ENCODE peak calls at places on chromosomes 12 and 14, in eight cellular contexts. A is suprapubic skin, E is uterus, P is transverse colon, L is A549, W is gastrocnemius medialis, Z is breast epithelium, V is prostate gland. Q is an unnamed sample.

GRCh38 chr14:40417777-40418401 is 985.7 kb upstream of the FBXO33 start:
- DNase-seq in A (no peak), E (no peak), P (no peak), L (peak), W (no peak), Z (no peak), V (no peak), Q (peak)

GRCh38 chr14:100306506-100307214 is 416 bp upstream of the SLC25A29 start:
- DNase-seq in A (peak), E (peak), P (peak), L (peak), W (peak), Z (peak), V (peak), Q (peak)

GRCh38 chr14:56659964-56660551 is 80.5 kb downstream of the TMEM260 start:
- DNase-seq in A (no peak), E (no peak), P (no peak), L (peak), W (no peak), Z (no peak), V (no peak), Q (peak)

GRCh38 chr12:25866586-25867378 is 91.7 kb upstream of the RASSF8 start:
- DNase-seq in A (no peak), E (no peak), P (no peak), L (no peak), W (no peak), Z (no peak), V (no peak), Q (no peak)

GRCh38 chr12:49903700-49904423 is at the start of gene FAIM2:
- DNase-seq in A (no peak), E (peak), P (peak), L (no peak), W (no peak), Z (no peak), V (no peak), Q (no peak)

GRCh38 chr14:72975776-72976175 is 49.5 kb downstream of the DCAF4 start:
- DNase-seq in A (no peak), E (no peak), P (no peak), L (peak), W (no peak), Z (no peak), V (no peak), Q (no peak)

GRCh38 chr12:34601689-34602088 is 579.4 kb downstream of the ALG10 start:
- DNase-seq in A (peak), E (no peak), P (no peak), L (no peak), W (no peak), Z (no peak), V (no peak), Q (no peak)

GRCh38 chr12:130627175-130627574 is 88.9 kb downstream of the RIMBP2 start:
- DNase-seq in A (peak), E (no peak), P (no peak), L (no peak), W (no peak), Z (no peak), V (no peak), Q (no peak)

GRCh38 chr12:1306096-1306495 is 288.3 kb downstream of the FBXL14 start:
- DNase-seq in A (no peak), E (no peak), P (no peak), L (no peak), W (no peak), Z (no peak), V (no peak), Q (no peak)

GRCh38 chr14:31137214-31137889 is 70.2 kb downstream of the HECTD1 start:
- DNase-seq in A (no peak), E (no peak), P (no peak), L (peak), W (no peak), Z (no peak), V (no peak), Q (no peak)

GRCh38 chr14:77316872-77317271 is 3.8 kb downstream of the POMT2 start:
- DNase-seq in A (no peak), E (no peak), P (peak), L (no peak), W (peak), Z (peak), V (peak), Q (no peak)

GRCh38 chr14:67411375-67411774 is 590 bp downstream of the PLEK2 start:
- DNase-seq in A (no peak), E (no peak), P (no peak), L (no peak), W (no peak), Z (no peak), V (no peak), Q (no peak)

GRCh38 chr14:67410313-67410712 is 1.7 kb downstream of the PLEK2 start:
- DNase-seq in A (no peak), E (no peak), P (peak), L (no peak), W (no peak), Z (no peak), V (no peak), Q (no peak)

GRCh38 chr14:67409461-67409860 is 2.5 kb downstream of the PLEK2 start:
- DNase-seq in A (no peak), E (no peak), P (no peak), L (no peak), W (no peak), Z (no peak), V (peak), Q (no peak)

GRCh38 chr14:67413806-67414769 is 2.1 kb upstream of the PLEK2 start:
- DNase-seq in A (no peak), E (no peak), P (no peak), L (peak), W (no peak), Z (no peak), V (no peak), Q (peak)

GRCh38 chr14:67411820-67412421 is at the start of gene PLEK2:
- DNase-seq in A (no peak), E (no peak), P (peak), L (peak), W (no peak), Z (peak), V (peak), Q (no peak)
- TF ChIP-seq POLR2A in A (no peak), E (no peak), P (peak), L (no peak), W (no peak), Z (no peak), V (peak), Q (no peak)

GRCh38 chr12:6492838-6493579 is at the start of gene MRPL51:
- DNase-seq in A (peak), E (peak), P (peak), L (peak), W (peak), Z (peak), V (peak), Q (peak)
- TF ChIP-seq POLR2A in A (no peak), E (peak), P (peak), L (peak), W (peak), Z (peak), V (peak), Q (peak)

DNA sequence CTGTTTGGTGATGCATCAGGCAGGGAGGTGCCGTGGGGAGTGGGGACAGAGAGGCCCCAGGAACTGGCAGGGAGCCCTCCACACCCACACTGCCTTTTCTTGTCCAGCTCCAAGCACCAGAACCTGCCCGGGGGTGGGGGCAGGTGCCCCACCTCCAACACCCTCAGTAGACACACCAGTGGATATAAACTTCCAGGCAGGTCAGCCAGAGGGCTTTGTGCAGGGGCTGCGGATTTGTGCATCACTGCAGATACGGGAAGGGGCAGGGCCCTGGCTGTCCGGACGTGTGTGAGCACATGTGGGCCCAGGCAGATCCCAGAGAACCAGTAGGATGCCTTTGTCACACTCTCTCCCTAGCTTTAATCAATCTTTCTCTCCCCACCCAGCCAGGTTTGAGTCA is 1.3 kb upstream of the TGM1 start:
- DNase-seq in A (no peak), E (no peak), P (no peak), L (no peak), W (no peak), Z (no peak), V (no peak), Q (no peak)
- TF ChIP-seq POLR2A in A (no peak), E (no peak), P (no peak), L (no peak), W (no peak), Z (no peak), V (no peak), Q (no peak)

GRCh38 chr14:65287264-65288131 is 125.0 kb upstream of the FUT8 start:
- DNase-seq in A (no peak), E (no peak), P (peak), L (no peak), W (no peak), Z (no peak), V (no peak), Q (no peak)
- TF ChIP-seq POLR2A in A (no peak), E (no peak), P (no peak), L (no peak), W (no peak), Z (no peak), V (no peak), Q (no peak)

DNA sequence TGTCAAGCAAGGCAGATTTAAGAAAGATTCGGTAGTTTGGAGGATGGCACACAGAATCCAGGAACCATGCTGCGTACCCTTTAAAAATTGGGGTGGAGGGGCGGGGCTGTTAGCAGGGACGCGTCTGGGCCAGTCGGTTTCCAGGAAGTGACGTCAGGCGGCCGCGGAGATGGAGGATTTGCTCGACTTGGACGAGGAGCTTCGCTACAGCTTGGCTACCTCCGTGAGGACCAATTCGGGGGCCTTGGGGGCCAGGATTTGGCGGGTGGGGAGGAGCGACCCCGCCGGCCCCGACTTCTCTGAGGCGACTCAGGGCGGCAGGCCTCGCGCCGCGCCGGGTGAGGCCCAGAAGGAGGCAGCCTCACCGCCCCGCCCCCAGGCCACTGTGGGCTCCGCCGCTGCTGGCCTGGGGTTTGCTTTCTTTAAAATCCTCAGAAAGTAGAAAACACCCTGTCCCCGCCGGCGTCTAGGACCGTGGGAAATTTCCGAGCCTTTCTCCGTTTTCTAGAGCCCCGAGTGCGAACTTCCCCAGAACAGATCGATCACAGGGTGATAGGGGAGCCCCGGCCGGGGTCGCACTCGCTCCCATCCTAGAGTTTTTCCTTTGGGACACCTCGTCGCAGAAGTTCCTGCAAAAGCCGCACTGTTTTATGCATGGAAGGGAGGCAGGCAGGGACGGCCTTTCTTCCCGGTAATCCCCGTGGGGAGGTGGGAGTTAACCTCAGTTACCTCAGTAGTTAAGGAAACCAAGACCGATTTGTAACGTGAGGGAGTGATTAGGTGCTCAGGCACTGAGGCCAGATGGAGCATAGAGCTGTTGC is at the start of gene IFT43:
- DNase-seq in A (peak), E (peak), P (peak), L (peak), W (peak), Z (peak), V (peak), Q (peak)
- TF ChIP-seq POLR2A in A (no peak), E (peak), P (peak), L (peak), W (peak), Z (no peak), V (peak), Q (no peak)

GRCh38 chr14:105065280-105066228 is at the start of gene GPR132:
- DNase-seq in A (peak), E (no peak), P (peak), L (no peak), W (no peak), Z (peak), V (no peak), Q (no peak)

GRCh38 chr14:105063041-105063440 is 2.2 kb downstream of the GPR132 start:
- DNase-seq in A (no peak), E (no peak), P (no peak), L (no peak), W (no peak), Z (no peak), V (no peak), Q (no peak)

GRCh38 chr14:105066285-105067071 is 1.2 kb upstream of the GPR132 start:
- DNase-seq in A (peak), E (no peak), P (no peak), L (no peak), W (no peak), Z (no peak), V (no peak), Q (no peak)

GRCh38 chr14:105064001-105064400 is 1.2 kb downstream of the GPR132 start:
- DNase-seq in A (no peak), E (no peak), P (no peak), L (no peak), W (no peak), Z (no peak), V (no peak), Q (no peak)

DNA sequence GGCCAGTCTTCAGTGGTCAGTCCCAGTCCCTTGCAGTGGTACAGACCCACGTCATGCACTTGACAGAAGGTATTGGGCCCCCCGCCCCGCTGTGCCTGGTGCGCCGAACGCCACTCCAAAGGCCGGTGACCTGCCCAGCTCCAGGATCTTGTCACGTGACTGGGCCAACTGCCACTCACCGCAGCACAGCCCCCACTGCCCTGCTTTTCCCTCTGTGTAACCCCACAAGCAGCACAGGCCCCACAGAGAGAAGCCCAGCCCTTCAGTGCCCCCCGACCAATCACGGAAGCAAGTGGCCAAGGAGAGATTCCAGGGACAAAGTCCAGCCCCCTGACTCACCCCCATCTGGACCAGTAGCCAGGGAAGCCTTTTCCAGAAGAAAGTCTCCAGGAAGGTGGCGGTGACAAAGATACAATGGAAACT is 498 bp downstream of the GPR132 start:
- DNase-seq in A (no peak), E (no peak), P (peak), L (no peak), W (no peak), Z (no peak), V (no peak), Q (peak)
- TF ChIP-seq POLR2A in A (no peak), E (no peak), P (no peak), L (no peak), W (no peak), Z (no peak), V (no peak), Q (no peak)

DNA sequence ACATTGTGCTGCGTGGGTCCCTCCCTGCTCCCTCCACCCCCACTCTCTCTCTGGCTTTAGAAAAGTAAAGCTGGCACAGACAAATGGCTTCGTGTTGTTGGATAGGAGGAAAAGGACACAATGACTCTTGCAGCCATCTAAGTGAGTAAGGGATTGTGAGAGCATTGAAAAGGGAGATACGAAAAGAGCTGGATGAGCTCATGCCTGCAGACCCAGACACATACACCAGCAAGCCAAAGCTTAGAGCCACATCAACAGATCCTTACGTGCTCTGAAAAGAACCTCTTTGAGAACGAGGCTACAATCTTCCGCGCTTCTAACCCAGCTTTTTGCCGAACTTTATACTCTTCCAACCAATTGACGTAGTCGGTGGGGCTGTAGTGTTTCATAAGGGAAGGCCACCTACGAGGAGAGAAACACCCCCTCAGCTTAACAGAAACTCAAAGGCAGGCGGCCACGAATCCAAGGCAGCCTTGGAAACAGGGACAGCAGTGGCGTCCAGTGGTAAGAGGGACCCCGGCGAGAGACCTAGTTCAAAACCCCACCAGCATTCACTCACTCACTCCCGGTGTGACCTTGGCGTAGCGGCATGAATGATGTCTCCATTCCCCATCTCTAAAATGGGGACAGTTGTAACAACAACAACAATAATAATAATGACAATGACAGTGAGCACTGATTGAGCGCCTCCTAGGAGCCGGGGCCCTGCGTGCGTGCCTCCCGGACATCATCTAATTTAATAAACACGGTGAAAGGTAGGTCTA is 1.1 kb downstream of the FBXO21 start:
- DNase-seq in A (peak), E (peak), P (no peak), L (peak), W (no peak), Z (no peak), V (no peak), Q (no peak)
- TF ChIP-seq POLR2A in A (no peak), E (no peak), P (no peak), L (no peak), W (no peak), Z (no peak), V (no peak), Q (no peak)

GRCh38 chr12:5176058-5176457 is 132.4 kb downstream of the KCNA5 start:
- DNase-seq in A (no peak), E (no peak), P (no peak), L (no peak), W (no peak), Z (no peak), V (no peak), Q (no peak)

GRCh38 chr12:5177731-5178130 is 134.1 kb downstream of the KCNA5 start:
- DNase-seq in A (no peak), E (no peak), P (no peak), L (no peak), W (no peak), Z (no peak), V (no peak), Q (no peak)

GRCh38 chr12:5173511-5174011 is 129.9 kb downstream of the KCNA5 start:
- DNase-seq in A (no peak), E (no peak), P (no peak), L (no peak), W (peak), Z (peak), V (no peak), Q (peak)

GRCh38 chr12:5172886-5173285 is 129.2 kb downstream of the KCNA5 start:
- DNase-seq in A (no peak), E (no peak), P (no peak), L (no peak), W (no peak), Z (no peak), V (no peak), Q (no peak)

DNA sequence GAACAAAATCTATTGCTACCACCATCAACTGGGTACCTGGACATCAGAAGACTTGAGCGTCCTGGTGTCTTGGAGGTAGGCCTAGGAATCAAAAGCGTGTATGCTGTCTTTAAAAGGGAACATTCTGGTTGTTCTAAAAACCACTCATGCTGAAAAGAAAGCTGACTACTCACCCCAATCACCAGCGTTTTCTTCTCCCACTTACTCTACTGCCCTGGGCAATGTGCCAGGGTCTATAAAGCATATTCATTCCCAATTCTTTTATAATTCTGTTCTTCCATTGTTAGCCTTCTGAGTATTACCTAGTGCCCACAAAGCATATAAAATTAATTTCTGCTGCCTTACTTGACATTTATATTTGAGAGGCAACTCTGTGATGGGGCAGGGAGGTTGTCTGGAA is 133.4 kb downstream of the KCNA5 start:
- DNase-seq in A (no peak), E (no peak), P (no peak), L (no peak), W (no peak), Z (no peak), V (no peak), Q (no peak)
- TF ChIP-seq POLR2A in A (no peak), E (no peak), P (no peak), L (no peak), W (no peak), Z (no peak), V (no peak), Q (no peak)

DNA sequence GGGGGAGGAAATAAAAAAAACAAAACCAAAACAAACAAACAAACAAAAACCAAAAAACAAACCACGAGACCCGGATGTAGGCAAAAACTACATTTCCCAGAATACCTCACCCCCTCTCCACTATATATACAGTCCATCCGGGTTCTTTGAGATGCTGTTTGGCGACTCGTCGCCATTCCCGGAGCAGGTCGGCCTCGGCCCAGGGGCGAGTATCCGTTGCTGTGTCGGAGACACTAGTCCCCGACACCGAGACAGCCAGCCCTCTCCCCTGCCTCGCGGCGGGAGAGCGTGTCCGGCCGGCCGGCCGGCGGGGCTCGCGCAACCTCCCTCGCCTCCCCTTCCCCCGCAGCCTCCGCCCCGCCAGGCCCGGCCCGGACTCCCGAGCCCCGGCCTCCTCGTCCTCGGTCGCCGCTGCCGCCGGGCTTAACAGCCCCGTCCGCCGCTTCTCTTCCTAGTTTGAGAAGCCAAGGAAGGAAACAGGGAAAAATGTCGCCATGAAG is at the start of gene RNF10:
- DNase-seq in A (peak), E (peak), P (peak), L (peak), W (peak), Z (peak), V (peak), Q (peak)
- TF ChIP-seq POLR2A in A (peak), E (peak), P (peak), L (peak), W (peak), Z (peak), V (peak), Q (peak)

GRCh38 chr14:101835166-101835557 is 73.7 kb downstream of the PPP2R5C start:
- DNase-seq in A (no peak), E (no peak), P (no peak), L (no peak), W (no peak), Z (no peak), V (no peak), Q (no peak)
- TF ChIP-seq POLR2A in A (no peak), E (no peak), P (no peak), L (no peak), W (no peak), Z (no peak), V (no peak), Q (no peak)